ENCODE peak calls at places on chromosomes 11 and 22, in six cellular contexts. S, J, K, E, X and D are unnamed samples.

GRCh38 chr11:72543849-72544535 is 109.7 kb upstream of the CLPB start:
- DNase-seq in S (no peak), J (no peak), K (no peak), E (no peak), X (no peak), D (no peak)

GRCh38 chr22:26576026-26576680 is 13.8 kb downstream of the TPST2 start:
- DNase-seq in S (no peak), J (no peak), K (no peak), E (no peak), X (no peak), D (no peak)

GRCh38 chr11:86126862-86127261 is 58.0 kb upstream of the PICALM start:
- DNase-seq in S (no peak), J (no peak), K (no peak), E (no peak), X (no peak), D (no peak)

GRCh38 chr11:132032555-132032954 is 662.1 kb downstream of the NTM start:
- DNase-seq in S (no peak), J (no peak), K (no peak), E (no peak), X (peak), D (no peak)

GRCh38 chr11:19660076-19660475 is 52.6 kb upstream of the NAV2 start:
- DNase-seq in S (no peak), J (no peak), K (no peak), E (no peak), X (no peak), D (no peak)

GRCh38 chr22:29765905-29766631 is 739 bp downstream of the ZMAT5 start:
- DNase-seq in S (no peak), J (peak), K (no peak), E (no peak), X (no peak), D (no peak)

GRCh38 chr11:31641477-31642062 is 132.0 kb downstream of the ELP4 start:
- DNase-seq in S (peak), J (peak), K (peak), E (no peak), X (peak), D (no peak)

GRCh38 chr22:39253427-39254070 is 8.8 kb upstream of the PDGFB start:
- DNase-seq in S (peak), J (peak), K (peak), E (no peak), X (peak), D (no peak)

GRCh38 chr11:73159981-73160777 is 18.1 kb upstream of the FCHSD2 start:
- DNase-seq in S (no peak), J (no peak), K (no peak), E (no peak), X (no peak), D (no peak)

GRCh38 chr11:118623291-118623655 is 15.9 kb downstream of the PHLDB1 start:
- DNase-seq in S (no peak), J (no peak), K (no peak), E (no peak), X (peak), D (peak)

GRCh38 chr11:118622376-118623290 is 15.2 kb downstream of the PHLDB1 start:
- DNase-seq in S (no peak), J (no peak), K (no peak), E (no peak), X (peak), D (no peak)

GRCh38 chr11:118620529-118621070 is 13.2 kb downstream of the PHLDB1 start:
- DNase-seq in S (no peak), J (no peak), K (no peak), E (no peak), X (peak), D (no peak)

GRCh38 chr11:118621071-118621815 is 13.8 kb downstream of the PHLDB1 start:
- DNase-seq in S (peak), J (peak), K (peak), E (peak), X (peak), D (no peak)

GRCh38 chr11:118621898-118622375 is 14.5 kb downstream of the PHLDB1 start:
- DNase-seq in S (no peak), J (no peak), K (no peak), E (peak), X (no peak), D (no peak)
- H3K4me3 ChIP-seq in S (peak), J (peak), K (peak), E (no peak), X (peak), D (no peak)

GRCh38 chr11:112786196-112786595 is 175.0 kb upstream of the NCAM1 start:
- DNase-seq in S (no peak), J (no peak), K (no peak), E (no peak), X (no peak), D (no peak)

GRCh38 chr11:112785717-112786116 is 175.5 kb upstream of the NCAM1 start:
- DNase-seq in S (no peak), J (no peak), K (no peak), E (no peak), X (peak), D (no peak)

GRCh38 chr11:112784323-112785073 is 176.7 kb upstream of the NCAM1 start:
- DNase-seq in S (peak), J (peak), K (peak), E (peak), X (peak), D (no peak)

GRCh38 chr11:112785104-112785503 is 176.1 kb upstream of the NCAM1 start:
- DNase-seq in S (no peak), J (no peak), K (no peak), E (no peak), X (peak), D (no peak)

GRCh38 chr11:112783945-112784322 is 177.3 kb upstream of the NCAM1 start:
- DNase-seq in S (no peak), J (no peak), K (no peak), E (no peak), X (peak), D (no peak)
- H3K4me3 ChIP-seq in S (no peak), J (no peak), K (no peak), E (no peak), X (no peak), D (no peak)

GRCh38 chr11:78140392-78141077 is 1.1 kb upstream of the ALG8 start:
- DNase-seq in S (no peak), J (no peak), K (no peak), E (no peak), X (no peak), D (no peak)
- H3K4me3 ChIP-seq in S (peak), J (peak), K (peak), E (no peak), X (peak), D (peak)

GRCh38 chr11:128496249-128496648 is 91.1 kb downstream of the ETS1 start:
- DNase-seq in S (no peak), J (no peak), K (no peak), E (no peak), X (no peak), D (no peak)
- H3K4me3 ChIP-seq in S (no peak), J (no peak), K (no peak), E (no peak), X (peak), D (no peak)

GRCh38 chr11:124745270-124745834 is 5.6 kb downstream of the NRGN start:
- DNase-seq in S (no peak), J (no peak), K (no peak), E (peak), X (no peak), D (no peak)
- H3K4me3 ChIP-seq in S (peak), J (peak), K (peak), E (no peak), X (no peak), D (no peak)

DNA sequence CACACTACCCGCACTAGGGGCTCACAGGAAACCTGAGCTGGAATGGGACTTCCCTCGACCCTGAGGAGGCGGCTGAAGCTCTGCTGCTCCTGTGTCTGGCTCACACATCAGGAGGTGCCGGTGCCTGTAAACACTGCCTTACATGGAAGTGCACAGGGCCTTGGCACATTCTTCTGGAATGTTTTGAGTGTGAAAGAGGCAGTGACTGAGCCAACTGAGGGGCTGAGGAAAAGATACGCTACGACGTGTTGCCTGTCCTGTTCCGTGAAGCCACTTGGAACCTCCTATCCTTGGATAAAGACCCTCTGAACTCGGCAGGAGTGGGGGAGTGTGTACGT is 10.5 kb downstream of the TXN2 start:
- DNase-seq in S (no peak), J (no peak), K (no peak), E (no peak), X (no peak), D (no peak)
- H3K4me3 ChIP-seq in S (no peak), J (no peak), K (no peak), E (no peak), X (no peak), D (no peak)

GRCh38 chr11:66567787-66568123 is 651 bp downstream of the CTSF start:
- DNase-seq in S (no peak), J (no peak), K (no peak), E (no peak), X (no peak), D (no peak)
- H3K4me3 ChIP-seq in S (peak), J (peak), K (no peak), E (no peak), X (peak), D (peak)

GRCh38 chr22:37053310-37054077 is 2.0 kb downstream of the KCTD17 start:
- DNase-seq in S (no peak), J (no peak), K (no peak), E (no peak), X (peak), D (no peak)
- H3K4me3 ChIP-seq in S (no peak), J (no peak), K (no peak), E (no peak), X (no peak), D (no peak)

DNA sequence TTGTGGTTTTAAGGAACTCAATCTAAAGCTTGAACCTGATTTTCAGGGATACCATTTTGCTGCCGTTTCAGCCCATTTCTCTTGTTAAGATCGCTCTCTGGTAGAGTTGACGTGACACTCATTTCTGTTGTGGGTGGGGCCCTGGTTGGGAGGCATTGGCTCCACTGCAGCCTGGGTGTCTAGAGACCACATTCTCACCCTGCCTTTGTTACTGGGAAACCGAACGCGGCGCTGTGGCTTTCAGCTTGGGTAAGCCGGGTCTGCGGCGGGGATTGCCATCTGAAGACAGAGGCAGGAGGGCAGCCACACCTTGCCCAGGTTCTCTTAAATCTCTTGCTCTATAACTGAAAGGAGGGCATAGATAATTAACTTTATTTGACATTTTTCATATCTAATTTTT is 3.2 kb downstream of the EHF start:
- DNase-seq in S (no peak), J (peak), K (no peak), E (peak), X (no peak), D (peak)
- H3K4me3 ChIP-seq in S (no peak), J (peak), K (no peak), E (peak), X (no peak), D (no peak)